ENCODE peak calls at places on chromosomes 4 and X, in eight cellular contexts. One of them, this sample, is unnamed.

GRCh38 chr4:122150896-122151295 is 1.2 kb upstream of the BLTP1 start:
- DNase-seq in esophagus squamous epithelium: no peak
- DNase-seq in HS-5: no peak
- DNase-seq in Kasumi-1: no peak
- DNase-seq in T-helper 17 cell: no peak
- DNase-seq in Calu3: no peak
- DNase-seq in AG09319: no peak
- DNase-seq in right cardiac atrium: no peak
- DNase-seq in this sample: no peak

GRCh38 chr4:8599657-8600056 is 7.1 kb downstream of the CPZ start:
- DNase-seq in esophagus squamous epithelium: no peak
- DNase-seq in HS-5: peak; percentile 50
- DNase-seq in Kasumi-1: peak; percentile 8
- DNase-seq in T-helper 17 cell: no peak
- DNase-seq in Calu3: peak; percentile 62
- DNase-seq in AG09319: no peak
- DNase-seq in right cardiac atrium: no peak
- DNase-seq in this sample: no peak

GRCh38 chr4:168643083-168643795 is 146.4 kb downstream of the PALLD start:
- DNase-seq in esophagus squamous epithelium: no peak
- DNase-seq in HS-5: no peak
- DNase-seq in Kasumi-1: no peak
- DNase-seq in T-helper 17 cell: no peak
- DNase-seq in Calu3: no peak
- DNase-seq in AG09319: no peak
- DNase-seq in right cardiac atrium: no peak
- DNase-seq in this sample: no peak

GRCh38 chr4:13881880-13882279 is 254.4 kb upstream of the BOD1L1 start:
- DNase-seq in esophagus squamous epithelium: no peak
- DNase-seq in HS-5: no peak
- DNase-seq in Kasumi-1: no peak
- DNase-seq in T-helper 17 cell: no peak
- DNase-seq in Calu3: no peak
- DNase-seq in AG09319: no peak
- DNase-seq in right cardiac atrium: no peak
- DNase-seq in this sample: no peak

GRCh38 chr4:95124906-95125504 is 367.2 kb downstream of the BMPR1B start:
- DNase-seq in esophagus squamous epithelium: no peak
- DNase-seq in HS-5: no peak
- DNase-seq in Kasumi-1: peak; percentile 71
- DNase-seq in T-helper 17 cell: no peak
- DNase-seq in Calu3: peak; percentile 26
- DNase-seq in AG09319: peak; percentile 27
- DNase-seq in right cardiac atrium: peak; percentile 15
- DNase-seq in this sample: peak; percentile 14

GRCh38 chr4:73912191-73912590 is 43.0 kb downstream of the CXCL1 start:
- DNase-seq in esophagus squamous epithelium: no peak
- DNase-seq in HS-5: no peak
- DNase-seq in Kasumi-1: no peak
- DNase-seq in T-helper 17 cell: no peak
- DNase-seq in Calu3: no peak
- DNase-seq in AG09319: no peak
- DNase-seq in right cardiac atrium: no peak
- DNase-seq in this sample: no peak

GRCh38 chrX:136200466-136200865 is 50.7 kb downstream of the MAP7D3 start:
- DNase-seq in esophagus squamous epithelium: no peak
- DNase-seq in HS-5: no peak
- DNase-seq in Kasumi-1: peak; percentile 44
- DNase-seq in T-helper 17 cell: no peak
- DNase-seq in Calu3: peak; percentile 14
- DNase-seq in AG09319: no peak
- DNase-seq in right cardiac atrium: no peak
- DNase-seq in this sample: no peak

GRCh38 chr4:123546661-123547060 is 150.1 kb downstream of the SPRY1 start:
- DNase-seq in esophagus squamous epithelium: no peak
- DNase-seq in HS-5: no peak
- DNase-seq in Kasumi-1: no peak
- DNase-seq in T-helper 17 cell: no peak
- DNase-seq in Calu3: peak; percentile 12
- DNase-seq in AG09319: no peak
- DNase-seq in right cardiac atrium: no peak
- DNase-seq in this sample: no peak

GRCh38 chrX:103063918-103064434 is at the start of gene BEX1:
- DNase-seq in esophagus squamous epithelium: no peak
- DNase-seq in HS-5: no peak
- DNase-seq in Kasumi-1: no peak
- DNase-seq in T-helper 17 cell: no peak
- DNase-seq in Calu3: peak; percentile 51
- DNase-seq in AG09319: no peak
- DNase-seq in right cardiac atrium: peak; percentile 52
- DNase-seq in this sample: peak; percentile 47

GRCh38 chr4:84683065-84683464 is 100.1 kb downstream of the CDS1 start:
- DNase-seq in esophagus squamous epithelium: no peak
- DNase-seq in HS-5: no peak
- DNase-seq in Kasumi-1: no peak
- DNase-seq in T-helper 17 cell: no peak
- DNase-seq in Calu3: no peak
- DNase-seq in AG09319: no peak
- DNase-seq in right cardiac atrium: no peak
- DNase-seq in this sample: no peak

GRCh38 chrX:67635424-67635823 is 91.6 kb downstream of the AR start:
- DNase-seq in esophagus squamous epithelium: no peak
- DNase-seq in HS-5: no peak
- DNase-seq in Kasumi-1: no peak
- DNase-seq in T-helper 17 cell: no peak
- DNase-seq in Calu3: no peak
- DNase-seq in AG09319: no peak
- DNase-seq in right cardiac atrium: no peak
- DNase-seq in this sample: no peak

GRCh38 chr4:108209489-108209888 is 40.8 kb upstream of the LEF1 start:
- DNase-seq in esophagus squamous epithelium: no peak
- DNase-seq in HS-5: no peak
- DNase-seq in Kasumi-1: no peak
- DNase-seq in T-helper 17 cell: no peak
- DNase-seq in Calu3: no peak
- DNase-seq in AG09319: no peak
- DNase-seq in right cardiac atrium: no peak
- DNase-seq in this sample: no peak

GRCh38 chr4:66564901-66565648 is 894.8 kb upstream of the EPHA5 start:
- DNase-seq in esophagus squamous epithelium: no peak
- DNase-seq in HS-5: peak; percentile 47
- DNase-seq in Kasumi-1: no peak
- DNase-seq in T-helper 17 cell: no peak
- DNase-seq in Calu3: no peak
- DNase-seq in AG09319: peak; percentile 66
- DNase-seq in right cardiac atrium: no peak
- DNase-seq in this sample: no peak

GRCh38 chr4:60897415-60897814 is 302.7 kb upstream of the ADGRL3 start:
- DNase-seq in esophagus squamous epithelium: no peak
- DNase-seq in HS-5: no peak
- DNase-seq in Kasumi-1: no peak
- DNase-seq in T-helper 17 cell: no peak
- DNase-seq in Calu3: no peak
- DNase-seq in AG09319: no peak
- DNase-seq in right cardiac atrium: no peak
- DNase-seq in this sample: no peak

GRCh38 chr4:68163754-68164153 is 34.1 kb upstream of the TMPRSS11F start:
- DNase-seq in esophagus squamous epithelium: no peak
- DNase-seq in HS-5: no peak
- DNase-seq in Kasumi-1: no peak
- DNase-seq in T-helper 17 cell: no peak
- DNase-seq in Calu3: no peak
- DNase-seq in AG09319: no peak
- DNase-seq in right cardiac atrium: no peak
- DNase-seq in this sample: no peak

GRCh38 chrX:120302434-120302833 is 8.8 kb downstream of the TMEM255A start:
- DNase-seq in esophagus squamous epithelium: no peak
- DNase-seq in HS-5: no peak
- DNase-seq in Kasumi-1: peak; percentile 7
- DNase-seq in T-helper 17 cell: no peak
- DNase-seq in Calu3: peak; percentile 2
- DNase-seq in AG09319: no peak
- DNase-seq in right cardiac atrium: no peak
- DNase-seq in this sample: no peak

GRCh38 chr4:24473309-24473721 is 111.0 kb downstream of the DHX15 start:
- DNase-seq in esophagus squamous epithelium: no peak
- DNase-seq in HS-5: no peak
- DNase-seq in Kasumi-1: peak; percentile 79
- DNase-seq in T-helper 17 cell: no peak
- DNase-seq in Calu3: peak; percentile 12
- DNase-seq in AG09319: no peak
- DNase-seq in right cardiac atrium: peak; percentile 27
- DNase-seq in this sample: no peak

GRCh38 chr4:1405636-1406415 is 416 bp downstream of the NKX1-1 start:
- DNase-seq in esophagus squamous epithelium: no peak
- DNase-seq in HS-5: no peak
- DNase-seq in Kasumi-1: no peak
- DNase-seq in T-helper 17 cell: no peak
- DNase-seq in Calu3: no peak
- DNase-seq in AG09319: no peak
- DNase-seq in right cardiac atrium: no peak
- DNase-seq in this sample: no peak

GRCh38 chr4:24794916-24795665 is at the start of gene SOD3:
- DNase-seq in esophagus squamous epithelium: no peak
- DNase-seq in HS-5: no peak
- DNase-seq in Kasumi-1: no peak
- DNase-seq in T-helper 17 cell: no peak
- DNase-seq in Calu3: peak; percentile 78
- DNase-seq in AG09319: peak; percentile 83
- DNase-seq in right cardiac atrium: peak; percentile 87
- DNase-seq in this sample: no peak

GRCh38 chr4:110305455-110305854 is 107.0 kb upstream of the ELOVL6 start:
- DNase-seq in esophagus squamous epithelium: no peak
- DNase-seq in HS-5: no peak
- DNase-seq in Kasumi-1: no peak
- DNase-seq in T-helper 17 cell: no peak
- DNase-seq in Calu3: no peak
- DNase-seq in AG09319: no peak
- DNase-seq in right cardiac atrium: no peak
- DNase-seq in this sample: no peak

GRCh38 chrX:15663439-15663838 is 1.2 kb downstream of the CLTRN start:
- DNase-seq in esophagus squamous epithelium: no peak
- DNase-seq in HS-5: no peak
- DNase-seq in Kasumi-1: no peak
- DNase-seq in T-helper 17 cell: no peak
- DNase-seq in Calu3: no peak
- DNase-seq in AG09319: no peak
- DNase-seq in right cardiac atrium: no peak
- DNase-seq in this sample: no peak

GRCh38 chr4:70930530-70931256 is 28.5 kb downstream of the MOB1B start:
- DNase-seq in esophagus squamous epithelium: no peak
- DNase-seq in HS-5: no peak
- DNase-seq in Kasumi-1: peak; percentile 23
- DNase-seq in T-helper 17 cell: no peak
- DNase-seq in Calu3: no peak
- DNase-seq in AG09319: no peak
- DNase-seq in right cardiac atrium: no peak
- DNase-seq in this sample: no peak

GRCh38 chrX:8981742-8982141 is 52.2 kb downstream of the FAM9B start:
- DNase-seq in esophagus squamous epithelium: no peak
- DNase-seq in HS-5: no peak
- DNase-seq in Kasumi-1: no peak
- DNase-seq in T-helper 17 cell: no peak
- DNase-seq in Calu3: no peak
- DNase-seq in AG09319: no peak
- DNase-seq in right cardiac atrium: no peak
- DNase-seq in this sample: no peak

GRCh38 chr4:122045533-122045932 is 93.7 kb upstream of the TRPC3 start:
- DNase-seq in esophagus squamous epithelium: no peak
- DNase-seq in HS-5: peak; percentile 99
- DNase-seq in Kasumi-1: no peak
- DNase-seq in T-helper 17 cell: no peak
- DNase-seq in Calu3: peak; percentile 81
- DNase-seq in AG09319: peak; percentile 86
- DNase-seq in right cardiac atrium: peak; percentile 12
- DNase-seq in this sample: no peak

GRCh38 chrX:129520151-129520550 is 3.1 kb downstream of the SMARCA1 start:
- DNase-seq in esophagus squamous epithelium: no peak
- DNase-seq in HS-5: no peak
- DNase-seq in Kasumi-1: no peak
- DNase-seq in T-helper 17 cell: no peak
- DNase-seq in Calu3: no peak
- DNase-seq in AG09319: no peak
- DNase-seq in right cardiac atrium: no peak
- DNase-seq in this sample: no peak

GRCh38 chrX:56745019-56745418 is 16.0 kb downstream of the NBDY start:
- DNase-seq in esophagus squamous epithelium: no peak
- DNase-seq in HS-5: peak; percentile 58
- DNase-seq in Kasumi-1: peak; percentile 26
- DNase-seq in T-helper 17 cell: no peak
- DNase-seq in Calu3: no peak
- DNase-seq in AG09319: peak; percentile 24
- DNase-seq in right cardiac atrium: no peak
- DNase-seq in this sample: no peak

GRCh38 chr4:172007889-172008288 is 194.7 kb downstream of the GALNTL6 start:
- DNase-seq in esophagus squamous epithelium: no peak
- DNase-seq in HS-5: no peak
- DNase-seq in Kasumi-1: no peak
- DNase-seq in T-helper 17 cell: no peak
- DNase-seq in Calu3: no peak
- DNase-seq in AG09319: no peak
- DNase-seq in right cardiac atrium: no peak
- DNase-seq in this sample: no peak

GRCh38 chrX:30930679-30931078 is 41.6 kb upstream of the TAB3 start:
- DNase-seq in esophagus squamous epithelium: no peak
- DNase-seq in HS-5: no peak
- DNase-seq in Kasumi-1: no peak
- DNase-seq in T-helper 17 cell: no peak
- DNase-seq in Calu3: no peak
- DNase-seq in AG09319: no peak
- DNase-seq in right cardiac atrium: no peak
- DNase-seq in this sample: no peak

GRCh38 chr4:150302553-150302952 is 224.3 kb downstream of the DCLK2 start:
- DNase-seq in esophagus squamous epithelium: no peak
- DNase-seq in HS-5: peak; percentile 90
- DNase-seq in Kasumi-1: peak; percentile 64
- DNase-seq in T-helper 17 cell: no peak
- DNase-seq in Calu3: peak; percentile 58
- DNase-seq in AG09319: peak; percentile 91
- DNase-seq in right cardiac atrium: no peak
- DNase-seq in this sample: no peak

GRCh38 chr4:47032405-47033106 is 1.2 kb downstream of the GABRB1 start:
- DNase-seq in esophagus squamous epithelium: no peak
- DNase-seq in HS-5: peak; percentile 25
- DNase-seq in Kasumi-1: peak; percentile 95
- DNase-seq in T-helper 17 cell: no peak
- DNase-seq in Calu3: peak; percentile 58
- DNase-seq in AG09319: no peak
- DNase-seq in right cardiac atrium: peak; percentile 64
- DNase-seq in this sample: peak; percentile 28